ENCODE peak calls at places on chromosomes 12 and 14, in four cellular contexts. M is mucosa of descending colon, K is coronary artery, Y is body of pancreas. A is an unnamed sample.

GRCh38 chr14:50532502-50533313 is at the start of gene MAP4K5:
- DNase-seq in M (peak), Y (peak), K (peak), A (peak)

GRCh38 chr14:81433378-81433777 is 33.3 kb upstream of the STON2 start:
- DNase-seq in Y (no peak), K (no peak), M (no peak), A (no peak)

GRCh38 chr12:123938679-123939480 is 33.8 kb downstream of the CCDC92 start:
- DNase-seq in Y (no peak), K (no peak), M (no peak), A (no peak)

GRCh38 chr12:20264608-20265114 is 103.7 kb upstream of the PDE3A start:
- DNase-seq in K (no peak), Y (no peak), M (no peak), A (no peak)

GRCh38 chr12:29710104-29710503 is 73.6 kb downstream of the TMTC1 start:
- DNase-seq in M (no peak), Y (no peak), K (no peak), A (no peak)

GRCh38 chr14:76280221-76280620 is 95.7 kb upstream of the ESRRB start:
- DNase-seq in Y (no peak), M (no peak), K (peak), A (no peak)

GRCh38 chr12:16062611-16063010 is 151.5 kb downstream of the DERA start:
- DNase-seq in K (no peak), Y (no peak), M (no peak), A (no peak)

GRCh38 chr12:79737875-79738718 is 47.3 kb upstream of the PAWR start:
- DNase-seq in K (no peak), Y (peak), M (no peak), A (peak)

GRCh38 chr14:64685364-64686130 is 18.7 kb upstream of the PLEKHG3 start:
- DNase-seq in K (no peak), Y (no peak), M (no peak), A (no peak)

GRCh38 chr12:82758743-82759142 is 72.0 kb downstream of the TMTC2 start:
- DNase-seq in K (no peak), M (no peak), Y (no peak), A (no peak)

GRCh38 chr12:119024226-119024810 is 43.0 kb downstream of the SRRM4 start:
- DNase-seq in Y (no peak), M (no peak), K (no peak), A (no peak)

GRCh38 chr14:22886500-22887259 is 3.7 kb downstream of the REM2 start:
- DNase-seq in Y (peak), K (peak), M (peak), A (peak)

GRCh38 chr14:63727231-63727735 is 582 bp downstream of the SGPP1 start:
- DNase-seq in Y (peak), K (peak), M (peak), A (no peak)

GRCh38 chr14:104174051-104174450 is 35.7 kb downstream of the KIF26A start:
- DNase-seq in M (no peak), Y (no peak), K (no peak), A (no peak)

GRCh38 chr12:51361419-51362016 is 15.0 kb upstream of the CELA1 start:
- DNase-seq in K (no peak), Y (peak), M (no peak), A (no peak)

GRCh38 chr14:88559852-88560251 is 3.0 kb upstream of the ZC3H14 start:
- DNase-seq in K (no peak), M (no peak), Y (no peak), A (no peak)

GRCh38 chr14:97065305-97066067 is 268.3 kb downstream of the VRK1 start:
- DNase-seq in M (no peak), K (no peak), Y (no peak), A (no peak)

GRCh38 chr12:109449845-109450532 is 27.1 kb downstream of the KCTD10 start:
- DNase-seq in M (no peak), Y (no peak), K (no peak), A (no peak)
- TF ChIP-seq CTCF in M (no peak), Y (no peak), K (no peak), A (no peak)

DNA sequence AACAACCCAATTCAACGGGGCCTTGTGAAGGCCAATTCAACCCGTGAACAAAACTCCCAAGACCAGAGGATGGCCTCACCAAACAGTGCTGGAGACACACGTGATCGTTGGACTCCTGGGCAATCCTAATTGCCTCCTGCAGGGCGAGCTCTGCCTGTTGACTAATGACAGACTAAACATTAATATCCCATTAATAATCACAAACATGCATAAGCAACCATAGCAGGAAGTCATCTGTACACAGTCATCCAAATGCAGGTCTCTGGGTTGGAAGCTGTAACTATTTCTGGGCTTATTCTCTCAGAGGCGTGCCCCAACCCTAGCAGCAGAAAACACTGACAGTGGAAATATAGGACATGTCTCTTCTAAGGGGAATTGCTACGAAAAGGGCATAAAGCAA is 20.9 kb downstream of the ANAPC5 start:
- DNase-seq in M (no peak), Y (peak), K (no peak), A (no peak)
- TF ChIP-seq CTCF in M (no peak), Y (no peak), K (no peak), A (no peak)

GRCh38 chr12:102876883-102877282 is 40.2 kb downstream of the PAH start:
- DNase-seq in M (no peak), K (no peak), Y (no peak), A (no peak)
- TF ChIP-seq CTCF in M (no peak), K (no peak), Y (no peak), A (no peak)

DNA sequence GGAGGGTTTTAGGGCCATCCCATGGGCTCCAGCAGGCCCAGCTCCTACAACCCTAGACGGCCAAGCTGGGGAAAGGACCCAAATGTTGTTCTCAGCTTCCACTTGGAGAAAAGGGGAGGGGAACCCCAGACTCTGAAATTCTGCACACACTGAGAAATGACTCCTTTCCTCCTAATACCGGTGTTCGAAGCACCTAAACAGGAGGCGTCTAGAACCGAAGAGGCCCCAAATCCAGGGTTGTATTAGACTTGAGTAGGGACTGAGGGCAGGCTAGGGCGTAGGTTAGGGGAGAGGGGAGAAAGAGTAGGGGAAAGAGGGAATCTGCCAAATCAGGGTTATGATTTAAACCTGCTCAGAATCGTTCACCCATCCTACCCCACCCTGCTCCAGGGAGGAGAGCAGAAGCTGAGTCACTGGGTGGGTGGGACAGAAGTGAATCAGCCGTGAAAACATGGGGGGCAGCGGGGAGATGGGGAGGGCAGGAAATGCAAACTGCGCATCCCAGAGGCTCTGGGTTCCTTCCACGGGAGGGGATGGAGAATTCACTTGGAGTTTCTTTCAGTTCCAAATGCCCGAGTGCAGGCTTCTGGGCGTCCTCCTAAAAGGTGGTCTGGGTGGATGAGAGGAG is 1.0 kb downstream of the IGFBP6 start:
- DNase-seq in Y (no peak), M (no peak), K (peak), A (peak)
- TF ChIP-seq CTCF in Y (no peak), M (no peak), K (no peak), A (no peak)

DNA sequence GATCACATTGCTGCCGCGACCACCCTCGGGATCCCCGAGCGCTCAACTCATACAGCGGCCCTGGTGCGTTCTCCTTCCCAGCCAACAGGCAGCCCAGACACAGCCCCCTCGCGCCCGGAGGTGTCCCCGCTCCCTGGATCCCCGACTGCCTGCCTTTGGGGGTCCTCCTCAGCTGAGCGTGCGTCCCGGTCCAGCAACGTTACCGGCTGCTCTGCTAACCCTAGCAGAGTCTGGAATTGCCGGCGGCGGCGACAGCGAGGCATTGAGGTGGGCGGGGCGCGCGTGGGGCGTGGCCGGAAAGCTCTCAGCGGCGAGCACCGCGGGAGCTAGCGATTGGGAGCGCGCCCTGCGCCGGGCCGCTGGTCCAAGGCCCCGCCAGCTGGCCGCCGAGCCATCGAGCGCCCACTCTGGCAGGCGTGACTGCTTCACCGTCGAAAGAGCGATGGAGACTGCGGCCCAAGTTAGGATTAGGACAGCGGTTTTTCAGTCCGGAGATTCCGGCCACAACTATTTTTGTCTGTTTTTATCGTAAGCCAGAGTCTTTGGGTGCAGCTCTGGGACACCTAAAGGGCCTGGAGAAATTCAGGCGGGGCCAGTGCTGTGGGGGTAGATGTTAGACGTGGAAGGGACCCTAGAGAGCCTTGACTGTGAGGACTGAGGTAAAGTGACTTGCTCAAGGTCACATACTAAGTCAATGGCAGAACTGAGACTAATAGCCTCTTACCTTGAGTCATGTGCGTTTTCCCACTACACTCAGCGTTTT is at the start of gene HEATR5A:
- DNase-seq in Y (peak), K (peak), M (peak), A (peak)
- TF ChIP-seq CTCF in Y (no peak), K (no peak), M (peak), A (peak)

A was measured in GM20000.